ENCODE peak calls at places on chromosome 22, in nine cellular contexts. G, R, C, Q, N, F, M, Y and J are unnamed samples. For H3K27me3 and H3K36me3, the result is how much of the 10 kb centered on the place peaks cover.

GRCh38 chr22:38336699-38337098 is 19.5 kb upstream of the CSNK1E start:
- DNase-seq in M (no peak), R (no peak), N (no peak), F (no peak), Y (no peak), Q (no peak), G (no peak), C (no peak), J (no peak)

GRCh38 chr22:24697671-24698082 is 76.8 kb downstream of the PIWIL3 start:
- DNase-seq in Y (no peak), M (peak), G (peak), N (peak), Q (no peak), R (no peak), F (no peak), C (peak), J (peak)

GRCh38 chr22:28999510-29000224 is 62.0 kb downstream of the C22orf31 start:
- DNase-seq in R (no peak), N (no peak), Y (no peak), C (no peak), Q (no peak), M (no peak), G (no peak), F (peak), J (no peak)

GRCh38 chr22:21657020-21657360 is 8.8 kb upstream of the PPIL2 start:
- DNase-seq in N (no peak), Y (no peak), M (no peak), G (no peak), Q (no peak), F (no peak), R (no peak), C (no peak), J (no peak)

GRCh38 chr22:35059632-35060031 is 6.3 kb upstream of the ISX start:
- DNase-seq in Y (no peak), G (no peak), R (no peak), F (no peak), N (no peak), M (no peak), C (no peak), Q (no peak), J (no peak)

GRCh38 chr22:39380331-39380730 is 19.2 kb upstream of the TAB1 start:
- DNase-seq in C (no peak), F (no peak), N (no peak), M (no peak), G (no peak), Q (no peak), R (no peak), Y (no peak), J (no peak)

GRCh38 chr22:31344369-31345330 is 1.5 kb downstream of the PATZ1 start:
- DNase-seq in M (peak), Y (no peak), G (peak), N (peak), F (peak), R (peak), Q (peak), C (peak), J (no peak)

GRCh38 chr22:32722441-32722840 is 79.1 kb upstream of the TIMP3 start:
- DNase-seq in F (peak), C (no peak), R (no peak), G (no peak), M (peak), Q (no peak), Y (no peak), N (no peak), J (no peak)

GRCh38 chr22:40533712-40534378 is 102.7 kb downstream of the MRTFA start:
- DNase-seq in F (peak), Q (no peak), M (peak), Y (peak), G (no peak), N (no peak), R (peak), C (no peak), J (peak)

GRCh38 chr22:48209473-48210271 is 1447.2 kb downstream of the TBC1D22A start:
- DNase-seq in G (peak), R (no peak), Q (no peak), F (no peak), N (no peak), C (no peak), Y (no peak), M (no peak), J (no peak)

GRCh38 chr22:17570851-17571631 is 7.7 kb downstream of the SLC25A18 start:
- DNase-seq in N (peak), G (peak), F (peak), R (peak), Y (no peak), M (peak), C (peak), Q (peak), J (peak)

GRCh38 chr22:47194476-47195155 is 432.2 kb downstream of the TBC1D22A start:
- DNase-seq in R (no peak), Y (no peak), Q (no peak), G (no peak), M (peak), N (peak), F (no peak), C (no peak), J (no peak)

GRCh38 chr22:49235463-49236300 is 592.0 kb downstream of the BRD1 start:
- DNase-seq in G (peak), M (no peak), C (no peak), N (no peak), R (no peak), Q (no peak), Y (no peak), F (no peak), J (no peak)

GRCh38 chr22:21666786-21667185 is 974 bp downstream of the PPIL2 start:
- DNase-seq in R (no peak), G (no peak), Y (peak), C (no peak), F (peak), Q (no peak), M (peak), N (no peak), J (no peak)

GRCh38 chr22:50112151-50113118 is 22.6 kb downstream of the MOV10L1 start:
- DNase-seq in C (peak), F (peak), N (no peak), R (peak), Y (no peak), G (no peak), M (peak), Q (no peak), J (peak)

GRCh38 chr22:50691521-50691920 is 18.9 kb downstream of the SHANK3 start:
- DNase-seq in Q (no peak), M (peak), Y (peak), N (no peak), R (peak), F (peak), C (peak), G (no peak), J (peak)

GRCh38 chr22:22959147-22959827 is 71.7 kb downstream of the IGLL5 start:
- DNase-seq in C (peak), F (peak), G (peak), N (no peak), Q (peak), R (peak), Y (peak), M (peak), J (peak)

DNA sequence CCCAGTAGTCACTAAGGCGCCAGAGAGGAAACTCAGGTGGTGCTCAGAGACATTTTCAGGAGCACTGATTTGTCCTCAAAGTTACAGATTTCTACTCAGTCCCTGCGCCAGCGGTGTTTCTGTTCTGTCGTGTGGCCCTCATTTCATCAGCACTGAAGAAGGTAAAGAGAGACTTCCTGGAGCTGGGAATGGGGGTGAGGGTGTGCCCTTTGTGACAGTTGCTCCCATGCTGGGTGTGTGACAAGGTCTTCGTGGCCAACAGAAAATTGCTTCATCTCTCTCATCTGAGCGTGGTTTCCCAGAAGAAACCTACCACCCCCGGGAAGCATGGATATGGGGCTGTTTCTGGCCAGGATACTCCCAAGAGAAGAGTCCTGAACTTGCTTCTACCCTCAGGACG is 2.0 kb upstream of the PPARA start:
- DNase-seq in G (no peak), C (no peak), F (no peak), Y (no peak), M (peak), R (no peak), Q (no peak), N (no peak), J (no peak)
- H3K27me3 ChIP-seq in G (under half), C (under half), F (under half), Y (under half), M (under half), R (half or more), Q (under half), N (under half), J (under half)

GRCh38 chr22:37283393-37283937 is 1.2 kb downstream of the CYTH4 start:
- DNase-seq in G (no peak), M (peak), Q (no peak), F (peak), N (no peak), C (no peak), R (no peak), Y (no peak), J (no peak)

GRCh38 chr22:37284126-37284806 is 2.0 kb downstream of the CYTH4 start:
- DNase-seq in R (no peak), G (no peak), C (no peak), N (no peak), Y (no peak), F (no peak), Q (no peak), M (peak), J (no peak)

GRCh38 chr22:37285937-37286336 is 3.6 kb downstream of the CYTH4 start:
- DNase-seq in G (no peak), Q (no peak), F (no peak), N (no peak), R (no peak), M (peak), C (no peak), Y (no peak), J (no peak)

GRCh38 chr22:37282385-37282677 is at the start of gene CYTH4:
- DNase-seq in G (peak), Y (no peak), N (peak), R (no peak), F (no peak), Q (no peak), C (peak), M (no peak), J (peak)

DNA sequence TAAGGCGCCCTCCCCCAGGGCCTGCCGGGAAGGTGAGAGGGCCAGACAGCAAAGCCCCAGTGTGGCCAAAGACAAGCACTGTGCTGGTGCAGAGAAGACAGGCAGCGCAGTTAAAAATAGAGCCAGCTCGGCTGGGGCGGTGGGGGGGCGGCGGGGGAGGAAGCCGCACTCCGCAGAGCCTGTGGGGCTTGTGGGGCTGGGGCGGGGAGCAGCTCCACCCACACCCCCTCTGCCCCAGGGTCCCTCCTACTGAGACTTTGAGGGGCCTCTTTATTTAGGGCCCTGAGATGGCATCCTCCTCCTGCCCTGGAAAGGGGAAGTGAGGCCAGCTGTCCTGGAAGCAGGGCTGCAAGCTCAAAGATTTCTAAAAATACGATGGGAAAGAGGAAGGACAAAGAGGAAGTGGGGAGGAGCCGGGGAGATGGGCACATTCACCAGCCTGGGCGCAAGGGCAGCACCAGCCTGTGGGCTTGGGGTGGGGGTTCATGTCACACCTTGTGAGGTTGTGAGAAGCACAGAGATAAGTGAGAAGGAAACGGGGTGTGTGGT is 2.6 kb downstream of the CYTH4 start:
- DNase-seq in M (peak), N (peak), C (peak), Q (no peak), R (no peak), G (peak), Y (no peak), F (no peak), J (no peak)
- H3K4me3 ChIP-seq in M (no peak), N (peak), C (peak), Q (no peak), R (no peak), G (no peak), Y (no peak), F (no peak), J (no peak)

GRCh38 chr22:41893591-41894375 is 21.1 kb downstream of the SHISA8 start:
- DNase-seq in C (no peak), Q (no peak), R (no peak), Y (no peak), G (no peak), M (peak), F (no peak), N (no peak), J (no peak)
- H3K36me3 ChIP-seq in C (half or more), Q (under half), R (under half), Y (half or more), G (half or more), M (under half), F (under half), N (half or more), J (half or more)

GRCh38 chr22:19499236-19499879 is 19.6 kb downstream of the CDC45 start:
- DNase-seq in M (no peak), R (no peak), N (no peak), C (no peak), Q (no peak), Y (peak), F (no peak), G (no peak), J (no peak)
- H3K27me3 ChIP-seq in M (under half), R (under half), N (under half), C (under half), Q (under half), Y (under half), F (under half), G (under half), J (under half)

GRCh38 chr22:19765477-19766234 is 5.1 kb downstream of the TBX1 start:
- DNase-seq in M (no peak), R (no peak), N (no peak), F (peak), Q (no peak), Y (peak), C (no peak), G (no peak), J (peak)

GRCh38 chr22:19766235-19766505 is 5.6 kb downstream of the TBX1 start:
- DNase-seq in C (no peak), Y (no peak), M (peak), Q (no peak), N (no peak), G (no peak), R (no peak), F (no peak), J (no peak)

GRCh38 chr22:19766506-19767426 is 6.2 kb downstream of the TBX1 start:
- DNase-seq in C (no peak), M (no peak), Q (no peak), F (peak), R (no peak), G (no peak), Y (peak), N (peak), J (peak)

GRCh38 chr22:19769393-19769715 is 8.8 kb downstream of the TBX1 start:
- DNase-seq in N (peak), M (peak), C (no peak), F (no peak), Q (no peak), R (no peak), Y (no peak), G (no peak), J (no peak)

GRCh38 chr22:19767427-19768380 is 7.1 kb downstream of the TBX1 start:
- DNase-seq in R (no peak), Y (peak), N (no peak), F (no peak), C (peak), Q (peak), G (peak), M (peak), J (no peak)
- H3K4me3 ChIP-seq in R (no peak), Y (peak), N (peak), F (no peak), C (peak), Q (no peak), G (no peak), M (no peak), J (no peak)